ENCODE peak calls at places on chromosomes 6 and 20, in ten cellular contexts. R is SJSA1, N is psoas muscle, S is neural progenitor cell, K is fibroblast of lung, M is H1, V is hepatocyte, W is left lung, O is H9, Y is esophagus muscularis mucosa. F is an unnamed sample.

GRCh38 chr6:71608646-71609045 is 277.7 kb upstream of the RIMS1 start:
- DNase-seq in K (no peak), W (no peak), O (no peak), R (no peak), M (no peak), S (no peak), N (no peak), Y (no peak), V (no peak), F (no peak)

GRCh38 chr6:149128489-149129145 is 188.9 kb upstream of the TAB2 start:
- DNase-seq in N (no peak), K (peak), V (no peak), M (no peak), O (no peak), Y (no peak), W (no peak), S (no peak), R (no peak), F (no peak)

GRCh38 chr6:12026120-12026519 is 14.0 kb downstream of the HIVEP1 start:
- DNase-seq in K (no peak), V (no peak), R (no peak), S (no peak), Y (no peak), W (no peak), N (no peak), O (no peak), M (no peak), F (no peak)

GRCh38 chr20:33589059-33589458 is 73.1 kb upstream of the C20orf144 start:
- DNase-seq in S (no peak), O (no peak), W (no peak), R (no peak), N (no peak), Y (no peak), V (no peak), M (no peak), K (no peak), F (no peak)

GRCh38 chr6:105869835-105870506 is 216.2 kb upstream of the PRDM1 start:
- DNase-seq in M (no peak), N (no peak), V (no peak), O (peak), R (no peak), Y (no peak), W (no peak), K (no peak), S (no peak), F (no peak)

GRCh38 chr6:146876271-146877151 is 277.7 kb downstream of the ADGB start:
- DNase-seq in O (no peak), K (no peak), W (no peak), S (no peak), Y (no peak), R (no peak), M (no peak), V (no peak), N (no peak), F (no peak)

GRCh38 chr6:1574083-1574761 is 35.5 kb upstream of the FOXC1 start:
- DNase-seq in O (no peak), K (no peak), M (peak), Y (peak), N (no peak), R (no peak), S (no peak), W (no peak), V (no peak), F (peak)

GRCh38 chr6:44171899-44172546 is 13.4 kb downstream of the CAPN11 start:
- DNase-seq in M (no peak), R (no peak), W (no peak), V (no peak), K (no peak), N (no peak), Y (no peak), S (no peak), O (no peak), F (no peak)

GRCh38 chr6:83258517-83258916 is 65.4 kb downstream of the RWDD2A start:
- DNase-seq in W (no peak), O (no peak), R (no peak), M (no peak), N (no peak), Y (no peak), S (no peak), K (no peak), V (no peak), F (no peak)

GRCh38 chr20:11672959-11673358 is 244.7 kb upstream of the BTBD3 start:
- DNase-seq in O (no peak), R (no peak), S (no peak), Y (no peak), N (no peak), M (no peak), W (no peak), V (no peak), K (no peak), F (no peak)

GRCh38 chr6:128508588-128509296 is 11.7 kb downstream of the PTPRK start:
- DNase-seq in Y (no peak), R (peak), N (no peak), W (no peak), S (no peak), V (peak), K (peak), M (no peak), O (no peak), F (no peak)

GRCh38 chr6:134198093-134198492 is 119.8 kb downstream of the SGK1 start:
- DNase-seq in S (no peak), V (peak), O (no peak), Y (no peak), R (no peak), W (no peak), M (no peak), K (no peak), N (no peak), F (no peak)

GRCh38 chr6:34679552-34680255 is 16.9 kb downstream of the ILRUN start:
- DNase-seq in S (no peak), O (no peak), W (no peak), K (peak), Y (no peak), V (no peak), R (no peak), M (no peak), N (no peak), F (no peak)

GRCh38 chr6:33105916-33106871 is 30.4 kb downstream of the HLA-DPB1 start:
- DNase-seq in W (no peak), M (no peak), R (no peak), Y (peak), O (peak), N (no peak), S (no peak), K (no peak), V (no peak), F (no peak)

GRCh38 chr20:63006611-63007471 is at the start of gene BHLHE23:
- DNase-seq in S (peak), W (no peak), N (no peak), K (no peak), R (no peak), V (peak), O (peak), Y (no peak), M (peak), F (no peak)

GRCh38 chr6:125584468-125584939 is 164.9 kb upstream of the HEY2 start:
- DNase-seq in V (peak), K (peak), M (peak), S (peak), W (peak), N (peak), O (peak), Y (no peak), R (peak), F (peak)

GRCh38 chr6:142868917-142869316 is 76.1 kb downstream of the HIVEP2 start:
- DNase-seq in V (no peak), W (no peak), S (no peak), N (no peak), O (no peak), M (no peak), R (no peak), Y (no peak), K (no peak), F (no peak)

GRCh38 chr6:162153991-162154390 is 573.6 kb downstream of the PRKN start:
- DNase-seq in K (no peak), W (no peak), M (no peak), V (no peak), Y (no peak), O (no peak), S (no peak), N (no peak), R (no peak), F (no peak)

GRCh38 chr6:151641028-151641427 is 147.2 kb downstream of the CCDC170 start:
- DNase-seq in O (no peak), W (no peak), K (no peak), R (no peak), V (no peak), S (no peak), M (no peak), Y (no peak), N (no peak), F (no peak)

GRCh38 chr20:2131366-2131765 is 29.7 kb downstream of the STK35 start:
- DNase-seq in S (no peak), O (no peak), V (no peak), N (no peak), W (no peak), K (peak), R (peak), M (no peak), Y (no peak), F (peak)

GRCh38 chr6:157240059-157240959 is 83.0 kb downstream of the TMEM242 start:
- DNase-seq in N (peak), M (no peak), W (no peak), O (no peak), Y (peak), S (peak), R (no peak), V (peak), K (no peak), F (no peak)

GRCh38 chr20:32479697-32480140 is 105.4 kb downstream of the NOL4L start:
- DNase-seq in R (no peak), O (no peak), Y (no peak), V (peak), M (no peak), W (no peak), K (no peak), S (no peak), N (peak), F (no peak)

GRCh38 chr6:130050230-130050629 is 31.8 kb downstream of the L3MBTL3 start:
- DNase-seq in M (no peak), R (no peak), V (no peak), N (no peak), K (peak), Y (no peak), S (no peak), O (no peak), W (no peak), F (no peak)

GRCh38 chr6:17980329-17980728 is 7.1 kb downstream of the KIF13A start:
- DNase-seq in V (no peak), Y (no peak), M (no peak), O (no peak), K (no peak), S (no peak), R (no peak), N (no peak), W (no peak), F (no peak)
- H3K27ac ChIP-seq in V (no peak), Y (peak), M (no peak), O (no peak), K (no peak), S (no peak), R (peak), N (peak), W (no peak), F (no peak)

GRCh38 chr6:117448732-117449131 is 23.0 kb upstream of the ROS1 start:
- DNase-seq in N (no peak), O (no peak), K (peak), R (peak), S (no peak), V (peak), Y (no peak), M (no peak), W (no peak), F (no peak)
- H3K27ac ChIP-seq in N (no peak), O (no peak), K (no peak), R (peak), S (no peak), V (peak), Y (no peak), M (no peak), W (peak), F (no peak)

DNA sequence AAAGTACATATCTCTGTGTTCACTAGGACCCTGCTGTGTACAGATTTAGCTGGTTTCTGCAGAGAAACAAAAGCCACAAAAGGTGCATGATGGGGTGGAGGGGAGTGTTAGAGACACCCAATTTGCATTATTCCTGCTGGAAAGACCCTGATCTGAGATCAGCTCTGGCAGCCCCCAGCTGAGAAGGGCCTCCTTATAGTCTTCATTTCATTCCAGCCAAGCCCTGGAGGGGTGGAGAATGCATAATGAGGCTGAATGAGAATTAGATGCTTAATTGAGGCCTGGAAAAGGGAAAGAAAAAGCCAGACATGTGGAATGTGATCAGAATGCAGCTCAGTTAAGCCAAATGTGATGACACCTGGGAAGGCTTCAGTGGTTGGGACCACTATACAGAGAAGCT is 545.5 kb downstream of the KIF16B start:
- DNase-seq in V (no peak), W (no peak), K (no peak), Y (no peak), O (no peak), M (no peak), R (no peak), S (peak), N (no peak), F (no peak)
- H3K27ac ChIP-seq in V (no peak), W (no peak), K (no peak), Y (no peak), O (no peak), M (no peak), R (no peak), S (peak), N (no peak), F (no peak)

GRCh38 chr6:124373386-124373785 is 569.7 kb downstream of the NKAIN2 start:
- DNase-seq in Y (no peak), O (no peak), S (no peak), N (no peak), K (no peak), V (no peak), M (no peak), W (no peak), R (no peak), F (no peak)
- H3K27ac ChIP-seq in Y (no peak), O (no peak), S (no peak), N (no peak), K (no peak), V (no peak), M (no peak), W (no peak), R (no peak), F (no peak)

GRCh38 chr6:81906041-81906440 is 153.6 kb upstream of the TENT5A start:
- DNase-seq in S (no peak), O (no peak), V (no peak), Y (no peak), M (no peak), K (no peak), R (no peak), N (no peak), W (no peak), F (no peak)
- H3K27ac ChIP-seq in S (no peak), O (no peak), V (no peak), Y (no peak), M (no peak), K (no peak), R (no peak), N (no peak), W (no peak), F (no peak)

DNA sequence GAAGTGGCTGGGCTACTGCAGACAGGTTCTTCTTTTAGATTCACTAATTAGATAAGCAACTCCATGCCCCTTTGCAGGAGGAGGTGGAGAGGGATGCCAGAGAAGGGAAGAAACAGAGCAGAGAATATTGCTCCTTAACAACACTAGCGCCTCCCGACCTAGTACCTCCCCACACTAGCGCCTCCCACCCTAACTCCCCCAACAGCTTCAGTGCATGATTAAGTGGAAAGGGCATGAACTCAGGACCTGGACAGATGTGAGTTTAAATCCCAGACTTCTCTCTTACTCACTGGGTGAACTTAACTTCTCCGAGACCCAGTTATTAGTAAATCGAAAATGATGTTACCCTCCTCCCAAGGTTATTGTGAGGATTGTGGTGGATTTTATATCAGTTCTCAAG is 25.7 kb downstream of the STX11 start:
- DNase-seq in R (no peak), K (no peak), S (no peak), W (no peak), O (no peak), M (no peak), V (no peak), N (no peak), Y (no peak), F (no peak)
- H3K27ac ChIP-seq in R (no peak), K (no peak), S (no peak), W (no peak), O (no peak), M (no peak), V (no peak), N (no peak), Y (no peak), F (no peak)

GRCh38 chr20:3461191-3461874 is 9.5 kb upstream of the ATRN start:
- DNase-seq in S (peak), N (no peak), M (peak), O (no peak), R (no peak), V (peak), K (peak), Y (peak), W (no peak), F (no peak)
- H3K27ac ChIP-seq in S (no peak), N (no peak), M (no peak), O (no peak), R (no peak), V (no peak), K (no peak), Y (no peak), W (no peak), F (no peak)